ENCODE peak calls at places on chromosome 5, in nine cellular contexts. G is HepG2; K is H7; F is HL-60; L is fibroblast of lung; N is lung; P is WERI-Rb-1; Z is tibial nerve; X is CD8-positive, alpha-beta T cell. C is an unnamed sample. For H3K27me3, the result is how much of the 10 kb centered on the place peaks cover.

GRCh38 chr5:173453167-173453566 is 125.0 kb upstream of the STC2 start:
- DNase-seq in G (no peak), Z (no peak), K (no peak), N (no peak), F (no peak), X (no peak), L (no peak), P (no peak), C (no peak)

GRCh38 chr5:128644863-128645262 is 106.8 kb upstream of the FBN2 start:
- DNase-seq in F (no peak), K (no peak), L (peak), N (no peak), G (no peak), X (no peak), P (no peak), Z (no peak), C (no peak)

GRCh38 chr5:26763151-26763550 is 275.2 kb downstream of the CDH9 start:
- DNase-seq in F (no peak), L (no peak), P (no peak), K (no peak), X (no peak), N (no peak), G (no peak), Z (no peak), C (no peak)

GRCh38 chr5:98963019-98963418 is 34.2 kb upstream of the CHD1 start:
- DNase-seq in N (no peak), P (no peak), Z (no peak), G (no peak), L (no peak), K (peak), X (no peak), F (no peak), C (no peak)

GRCh38 chr5:175590471-175590881 is 67.4 kb upstream of the HRH2 start:
- DNase-seq in K (no peak), G (no peak), N (no peak), Z (no peak), F (peak), P (no peak), L (peak), X (no peak), C (no peak)

GRCh38 chr5:2143646-2144386 is 261.1 kb upstream of the IRX4 start:
- DNase-seq in L (no peak), K (peak), X (no peak), Z (no peak), P (peak), F (no peak), G (no peak), N (no peak), C (no peak)

GRCh38 chr5:38634961-38635369 is 78.5 kb upstream of the LIFR start:
- DNase-seq in G (no peak), Z (no peak), L (no peak), P (no peak), F (no peak), K (no peak), N (no peak), X (no peak), C (no peak)

GRCh38 chr5:116992681-116993080 is 418.1 kb upstream of the SEMA6A start:
- DNase-seq in F (no peak), Z (no peak), L (no peak), P (no peak), K (no peak), G (no peak), N (no peak), X (no peak), C (no peak)

GRCh38 chr5:142674438-142675210 is 11.3 kb downstream of the FGF1 start:
- DNase-seq in Z (no peak), L (peak), G (no peak), K (no peak), X (no peak), F (no peak), P (no peak), N (no peak), C (no peak)

GRCh38 chr5:151093476-151093889 is 12.6 kb upstream of the TNIP1 start:
- DNase-seq in K (no peak), Z (no peak), P (no peak), N (peak), G (no peak), L (peak), X (no peak), F (peak), C (no peak)

GRCh38 chr5:14061106-14061505 is 82.0 kb upstream of the TRIO start:
- DNase-seq in Z (no peak), P (no peak), N (no peak), K (peak), L (no peak), G (no peak), F (no peak), X (no peak), C (no peak)

GRCh38 chr5:127311349-127311748 is 20.8 kb downstream of the MEGF10 start:
- DNase-seq in P (no peak), X (no peak), G (no peak), L (no peak), Z (no peak), K (no peak), F (no peak), N (no peak), C (no peak)

GRCh38 chr5:9505215-9505614 is 40.7 kb downstream of the SEMA5A start:
- DNase-seq in F (no peak), N (no peak), X (no peak), G (no peak), Z (no peak), K (no peak), L (peak), P (no peak), C (no peak)

GRCh38 chr5:72597456-72597948 is 90.3 kb upstream of the ZNF366 start:
- DNase-seq in F (no peak), X (no peak), G (no peak), L (peak), Z (no peak), N (no peak), K (no peak), P (no peak), C (no peak)

GRCh38 chr5:378301-378891 is 56.9 kb downstream of the AHRR start:
- DNase-seq in P (no peak), Z (no peak), G (no peak), N (no peak), L (no peak), F (no peak), X (peak), K (peak), C (no peak)

GRCh38 chr5:99621772-99622681 is 693.2 kb upstream of the CHD1 start:
- DNase-seq in L (no peak), G (no peak), P (no peak), N (no peak), F (no peak), K (no peak), X (no peak), Z (no peak), C (no peak)

GRCh38 chr5:135834639-135835529 is at the start of gene SLC25A48:
- DNase-seq in F (no peak), Z (no peak), L (no peak), K (peak), G (peak), P (peak), X (no peak), N (peak), C (no peak)

GRCh38 chr5:106858616-106859015 is 812.1 kb downstream of the EFNA5 start:
- DNase-seq in F (no peak), K (no peak), X (no peak), Z (no peak), G (no peak), P (no peak), L (no peak), N (no peak), C (no peak)

GRCh38 chr5:127358782-127359181 is 68.2 kb downstream of the MEGF10 start:
- DNase-seq in G (no peak), F (no peak), X (no peak), N (no peak), K (no peak), Z (no peak), L (peak), P (no peak), C (no peak)

GRCh38 chr5:114311943-114312342 is 49.9 kb upstream of the KCNN2 start:
- DNase-seq in X (no peak), P (no peak), K (peak), F (no peak), G (no peak), Z (no peak), N (no peak), L (no peak), C (no peak)

GRCh38 chr5:141515141-141515540 is 26.3 kb downstream of the PCDHGC5 start:
- DNase-seq in G (no peak), L (no peak), N (no peak), Z (no peak), F (no peak), P (no peak), K (no peak), X (no peak), C (no peak)

GRCh38 chr5:148168246-148168645 is at the start of gene SPINK14:
- DNase-seq in F (no peak), P (no peak), K (no peak), G (no peak), X (no peak), L (no peak), Z (no peak), N (no peak), C (no peak)

GRCh38 chr5:86684222-86684621 is 66.5 kb downstream of the COX7C start:
- DNase-seq in Z (no peak), X (no peak), F (no peak), G (no peak), K (no peak), L (no peak), N (no peak), P (no peak), C (no peak)

GRCh38 chr5:80198399-80198798 is 57.4 kb downstream of the SERINC5 start:
- DNase-seq in Z (peak), F (no peak), G (no peak), L (no peak), X (no peak), K (no peak), N (no peak), P (no peak), C (no peak)

GRCh38 chr5:166320923-166321480 is 1970.4 kb upstream of the WWC1 start:
- DNase-seq in P (no peak), Z (no peak), K (no peak), L (no peak), G (no peak), X (no peak), N (no peak), F (no peak), C (no peak)
- H3K27me3 ChIP-seq in P (under half), Z (under half), K (under half), L (under half), G (under half), X (under half), N (under half), F (under half), C (under half)

DNA sequence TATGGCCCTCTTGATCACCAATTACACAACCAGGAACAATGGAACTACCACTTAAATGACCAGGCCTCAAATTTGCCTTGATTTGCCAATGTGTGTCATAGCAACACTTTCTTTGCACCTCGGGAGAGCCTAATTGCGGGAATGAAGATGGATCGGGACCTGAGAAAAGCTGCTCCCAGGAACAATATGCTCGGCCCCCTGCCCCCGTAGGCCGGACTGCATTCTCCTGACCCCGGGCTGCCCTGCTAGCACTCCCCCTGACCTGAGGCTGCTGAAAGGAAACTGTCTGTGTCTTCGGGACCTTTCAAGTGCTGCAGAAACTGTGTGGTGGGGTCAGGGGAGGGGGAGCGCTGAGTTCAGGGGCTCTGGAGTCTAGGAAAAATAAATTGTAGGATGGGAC is 294.3 kb upstream of the IRX1 start:
- DNase-seq in X (no peak), K (peak), L (no peak), P (no peak), G (no peak), Z (no peak), F (no peak), N (no peak), C (no peak)
- H3K27me3 ChIP-seq in X (under half), K (under half), L (under half), P (half or more), G (under half), Z (under half), F (under half), N (under half), C (under half)

GRCh38 chr5:124477577-124477976 is 268.9 kb downstream of the ZNF608 start:
- DNase-seq in P (no peak), N (no peak), L (no peak), X (no peak), G (no peak), F (no peak), Z (no peak), K (no peak), C (no peak)
- H3K27me3 ChIP-seq in P (under half), N (under half), L (under half), X (under half), G (under half), F (under half), Z (under half), K (under half), C (under half)

DNA sequence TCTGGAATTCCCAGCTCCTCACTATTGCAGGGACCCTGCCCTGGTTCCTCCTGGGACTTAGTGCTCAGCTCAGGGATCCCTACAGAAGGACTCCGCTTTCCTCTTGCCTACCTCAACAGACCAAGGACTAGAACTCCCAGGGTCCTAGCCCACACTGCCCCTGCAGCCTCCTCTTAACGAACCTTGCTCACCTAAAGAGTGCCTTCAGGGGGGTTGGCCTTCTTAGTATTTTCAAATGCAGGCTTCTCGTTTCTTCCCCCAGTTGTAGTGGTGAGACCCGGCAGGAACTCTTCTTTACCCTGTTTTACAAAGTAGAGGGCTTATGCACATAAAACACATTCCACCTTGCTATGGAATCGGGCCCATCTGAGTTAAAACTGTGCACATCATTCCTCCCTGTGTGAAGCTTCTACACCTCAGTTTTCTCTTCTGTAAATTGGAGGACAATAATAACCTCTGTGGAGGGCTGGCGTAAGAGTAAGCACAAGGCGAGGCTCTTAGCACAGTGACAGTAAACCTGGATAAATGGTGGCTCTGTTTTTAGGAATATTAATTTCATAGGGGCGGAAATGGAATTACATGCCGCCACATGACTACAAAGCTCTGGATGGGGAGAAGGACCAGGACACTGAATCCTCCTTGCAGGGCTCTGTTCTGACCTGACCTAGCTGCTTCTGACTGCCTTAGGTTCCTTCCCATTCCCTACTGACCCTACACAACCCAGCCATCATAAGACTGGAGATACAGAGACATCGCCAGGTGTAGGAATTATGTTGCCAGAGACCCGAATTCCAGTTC is 3.8 kb upstream of the HAND1 start:
- DNase-seq in Z (no peak), F (no peak), P (no peak), X (no peak), K (no peak), L (no peak), N (no peak), G (no peak), C (no peak)
- H3K27me3 ChIP-seq in Z (under half), F (half or more), P (under half), X (half or more), K (half or more), L (half or more), N (under half), G (under half), C (half or more)